ENCODE peak calls at places on chromosomes 1 and 21, in ten cellular contexts. O is body of pancreas, W is choroid plexus epithelial cell, E is MCF 10A, S is NCI-H1694 treated with DMSO at 0.1 percent for 48 hours, P is HCT116, Q is amniotic epithelial cell, H is AG10803, V is EH, B is non-pigmented ciliary epithelial cell. Z is an unnamed sample.

GRCh38 chr1:43549921-43550597 is 19.4 kb downstream of the PTPRF start:
- DNase-seq in O (peak; percentile 97), W (no peak), E (peak; percentile 84), S (no peak), P (peak; percentile 68), Q (no peak), H (no peak), V (no peak), B (no peak), Z (peak; percentile 40)

GRCh38 chr1:88608139-88608943 is 75.7 kb upstream of the PKN2 start:
- DNase-seq in O (no peak), W (peak; percentile 56), E (peak; percentile 56), S (no peak), P (peak; percentile 32), Q (peak; percentile 27), H (peak; percentile 26), V (peak; percentile 30), B (no peak), Z (peak; percentile 62)

GRCh38 chr1:114037952-114038867 is 58.9 kb downstream of the OLFML3 start:
- DNase-seq in O (no peak), W (no peak), E (no peak), S (no peak), P (no peak), Q (no peak), H (no peak), V (no peak), B (no peak), Z (no peak)

GRCh38 chr1:172849653-172850052 is 190.8 kb downstream of the FASLG start:
- DNase-seq in O (no peak), W (no peak), E (no peak), S (no peak), P (no peak), Q (no peak), H (no peak), V (no peak), B (no peak), Z (no peak)

GRCh38 chr1:161082996-161083742 is 6.2 kb downstream of the NECTIN4 start:
- DNase-seq in O (peak; percentile 87), W (peak; percentile 98), E (peak; percentile 98), S (no peak), P (peak; percentile 89), Q (peak; percentile 99), H (peak; percentile 95), V (peak; percentile 91), B (peak; percentile 78), Z (peak; percentile 31)

GRCh38 chr1:52571783-52572182 is 18.9 kb upstream of the TUT4 start:
- DNase-seq in O (no peak), W (peak; percentile 34), E (peak; percentile 36), S (no peak), P (no peak), Q (peak; percentile 42), H (peak; percentile 27), V (peak; percentile 16), B (no peak), Z (peak; percentile 10)

GRCh38 chr1:53672785-53673184 is 66.2 kb downstream of the GLIS1 start:
- DNase-seq in O (no peak), W (no peak), E (no peak), S (no peak), P (no peak), Q (no peak), H (no peak), V (no peak), B (no peak), Z (no peak)

GRCh38 chr1:65310078-65310587 is 790 bp downstream of the DNAJC6 start:
- DNase-seq in O (peak; percentile 64), W (no peak), E (no peak), S (peak; percentile 79), P (no peak), Q (peak; percentile 1), H (no peak), V (no peak), B (no peak), Z (peak; percentile 1)

GRCh38 chr21:41662161-41662560 is 104.7 kb downstream of the RIPK4 start:
- DNase-seq in O (no peak), W (no peak), E (no peak), S (no peak), P (no peak), Q (no peak), H (no peak), V (no peak), B (no peak), Z (no peak)

GRCh38 chr1:110879758-110880606 is 7.0 kb downstream of the CD53 start:
- DNase-seq in O (peak; percentile 6), W (no peak), E (peak; percentile 15), S (no peak), P (no peak), Q (no peak), H (no peak), V (no peak), B (no peak), Z (no peak)

GRCh38 chr1:158087320-158087927 is 93.3 kb upstream of the CD1D start:
- DNase-seq in O (peak; percentile 62), W (peak; percentile 84), E (peak; percentile 85), S (peak; percentile 56), P (peak; percentile 70), Q (peak; percentile 64), H (peak; percentile 64), V (peak; percentile 79), B (peak; percentile 41), Z (peak; percentile 93)

GRCh38 chr1:14910947-14911721 is 242.4 kb upstream of the TMEM51 start:
- DNase-seq in O (peak; percentile 12), W (peak; percentile 40), E (peak; percentile 96), S (no peak), P (no peak), Q (no peak), H (peak; percentile 14), V (peak; percentile 59), B (no peak), Z (no peak)

GRCh38 chr1:241542199-241542907 is 10.2 kb downstream of the KMO start:
- DNase-seq in O (no peak), W (no peak), E (no peak), S (no peak), P (no peak), Q (no peak), H (no peak), V (no peak), B (no peak), Z (no peak)

GRCh38 chr1:65393345-65393744 is 27.1 kb upstream of the LEPR start:
- DNase-seq in O (no peak), W (peak; percentile 49), E (peak; percentile 90), S (no peak), P (no peak), Q (peak; percentile 52), H (peak; percentile 14), V (peak; percentile 67), B (no peak), Z (peak; percentile 82)

GRCh38 chr1:233105225-233105624 is 154.8 kb downstream of the NTPCR start:
- DNase-seq in O (no peak), W (peak; percentile 58), E (peak; percentile 74), S (no peak), P (no peak), Q (peak; percentile 89), H (peak; percentile 82), V (peak; percentile 35), B (no peak), Z (no peak)

GRCh38 chr1:27504588-27505419 is 14.8 kb upstream of the WASF2 start:
- DNase-seq in O (peak; percentile 58), W (no peak), E (no peak), S (no peak), P (no peak), Q (no peak), H (peak; percentile 77), V (peak; percentile 68), B (no peak), Z (peak; percentile 24)

GRCh38 chr1:8419172-8419571 is 101.3 kb downstream of the SLC45A1 start:
- DNase-seq in O (no peak), W (peak; percentile 86), E (no peak), S (no peak), P (no peak), Q (peak; percentile 97), H (peak; percentile 50), V (no peak), B (no peak), Z (no peak)

GRCh38 chr1:27752372-27752771 is 20.6 kb upstream of the STX12 start:
- DNase-seq in O (peak; percentile 7), W (no peak), E (no peak), S (no peak), P (no peak), Q (no peak), H (no peak), V (no peak), B (no peak), Z (no peak)

GRCh38 chr1:71836899-71837298 is 445.4 kb downstream of the NEGR1 start:
- DNase-seq in O (no peak), W (no peak), E (no peak), S (no peak), P (no peak), Q (no peak), H (no peak), V (no peak), B (no peak), Z (no peak)

GRCh38 chr1:119762409-119762808 is 6.3 kb downstream of the HMGCS2 start:
- DNase-seq in O (no peak), W (no peak), E (no peak), S (no peak), P (no peak), Q (no peak), H (no peak), V (no peak), B (no peak), Z (no peak)

GRCh38 chr1:178542554-178543290 is 29.8 kb downstream of the TEX35 start:
- DNase-seq in O (peak; percentile 91), W (peak; percentile 87), E (peak; percentile 89), S (peak; percentile 72), P (peak; percentile 43), Q (peak; percentile 67), H (peak; percentile 90), V (peak; percentile 93), B (no peak), Z (peak; percentile 88)

GRCh38 chr21:31288191-31288590 is 55.9 kb downstream of the TIAM1 start:
- DNase-seq in O (no peak), W (no peak), E (no peak), S (no peak), P (no peak), Q (no peak), H (no peak), V (no peak), B (no peak), Z (no peak)

GRCh38 chr1:208500379-208500778 is 256.2 kb upstream of the PLXNA2 start:
- DNase-seq in O (no peak), W (no peak), E (no peak), S (no peak), P (no peak), Q (no peak), H (no peak), V (no peak), B (no peak), Z (no peak)

GRCh38 chr1:202143768-202144509 is 598 bp downstream of the ARL8A start:
- DNase-seq in O (peak; percentile 51), W (no peak), E (no peak), S (no peak), P (no peak), Q (no peak), H (no peak), V (peak; percentile 31), B (no peak), Z (peak; percentile 44)

GRCh38 chr1:162956922-162957321 is 95.9 kb upstream of the CCDC190 start:
- DNase-seq in O (no peak), W (peak; percentile 56), E (no peak), S (no peak), P (no peak), Q (peak; percentile 67), H (peak; percentile 51), V (peak; percentile 76), B (no peak), Z (no peak)

GRCh38 chr1:20380616-20381035 is 90.0 kb downstream of the VWA5B1 start:
- DNase-seq in O (no peak), W (peak; percentile 74), E (peak; percentile 39), S (no peak), P (peak; percentile 23), Q (peak; percentile 72), H (peak; percentile 94), V (peak; percentile 83), B (peak; percentile 32), Z (peak; percentile 7)